ENCODE peak calls at places on chromosome 5, in five cellular contexts. D is suprapubic skin, M is sigmoid colon, F is endothelial cell of umbilical vein, E is spleen. X is an unnamed sample.
A peak's percentile ranks its signal among the peaks of the same experiment; 100 is the strongest.

GRCh38 chr5:80156156-80156555 is 99.7 kb downstream of the SERINC5 start:
- DNase-seq in D (no peak), M (no peak), F (no peak), E (no peak), X (no peak)

GRCh38 chr5:151589878-151590570 is 1.1 kb downstream of the FAT2 start:
- DNase-seq in D (no peak), M (no peak), F (no peak), E (no peak), X (no peak)

GRCh38 chr5:67971223-67971830 is 244.2 kb upstream of the PIK3R1 start:
- DNase-seq in D (no peak), M (peak; percentile 72), F (no peak), E (no peak), X (no peak)

GRCh38 chr5:54285573-54286124 is 24.7 kb downstream of the ARL15 start:
- DNase-seq in D (no peak), M (no peak), F (no peak), E (no peak), X (no peak)

GRCh38 chr5:147461915-147462314 is 48.0 kb downstream of the DPYSL3 start:
- DNase-seq in D (no peak), M (no peak), F (no peak), E (no peak), X (no peak)

GRCh38 chr5:137320056-137321045 is 178.8 kb downstream of the SPOCK1 start:
- DNase-seq in D (no peak), M (no peak), F (peak; percentile 79), E (no peak), X (no peak)

GRCh38 chr5:133421394-133421793 is 190.9 kb downstream of the FSTL4 start:
- DNase-seq in D (no peak), M (no peak), F (peak; percentile 48), E (no peak), X (no peak)

GRCh38 chr5:168364151-168364661 is 72.8 kb downstream of the WWC1 start:
- DNase-seq in D (no peak), M (no peak), F (no peak), E (no peak), X (no peak)

GRCh38 chr5:58466939-58467338 is 7.1 kb upstream of the PLK2 start:
- DNase-seq in D (no peak), M (no peak), F (peak; percentile 9), E (no peak), X (no peak)

GRCh38 chr5:77774981-77775772 is 962 bp downstream of the TBCA start:
- DNase-seq in D (no peak), M (no peak), F (no peak), E (no peak), X (no peak)

GRCh38 chr5:35799751-35800150 is 56.9 kb upstream of the IL7R start:
- DNase-seq in D (no peak), M (no peak), F (no peak), E (no peak), X (no peak)

GRCh38 chr5:156815988-156816599 is 34.0 kb upstream of the PPP1R2B start:
- DNase-seq in D (no peak), M (no peak), F (no peak), E (no peak), X (no peak)

GRCh38 chr5:33470544-33470943 is 29.8 kb downstream of the TARS1 start:
- DNase-seq in D (no peak), M (no peak), F (peak; percentile 28), E (no peak), X (no peak)

GRCh38 chr5:128777052-128777451 is 188.2 kb upstream of the SLC27A6 start:
- DNase-seq in D (no peak), M (no peak), F (peak; percentile 35), E (no peak), X (no peak)

GRCh38 chr5:151150484-151151262 is 6.9 kb downstream of the ANXA6 start:
- DNase-seq in D (no peak), M (peak; percentile 89), F (peak; percentile 38), E (peak; percentile 89), X (peak; percentile 62)

GRCh38 chr5:68189613-68190012 is 25.9 kb upstream of the PIK3R1 start:
- DNase-seq in D (no peak), M (no peak), F (no peak), E (no peak), X (no peak)

GRCh38 chr5:169906745-169907649 is 73.3 kb downstream of the INSYN2B start:
- DNase-seq in D (no peak), M (no peak), F (no peak), E (no peak), X (no peak)

GRCh38 chr5:177035982-177036381 is 13.5 kb downstream of the ZNF346 start:
- DNase-seq in D (no peak), M (no peak), F (no peak), E (no peak), X (no peak)

GRCh38 chr5:90477073-90477472 is 2.4 kb downstream of the POLR3G start:
- DNase-seq in D (no peak), M (no peak), F (peak; percentile 2), E (no peak), X (no peak)

GRCh38 chr5:8825161-8825757 is 720.6 kb downstream of the SEMA5A start:
- DNase-seq in D (no peak), M (no peak), F (no peak), E (no peak), X (no peak)

GRCh38 chr5:127312131-127312530 is 21.5 kb downstream of the MEGF10 start:
- DNase-seq in D (no peak), M (no peak), F (no peak), E (no peak), X (no peak)

GRCh38 chr5:163434410-163434866 is 3.0 kb upstream of the CCNG1 start:
- DNase-seq in D (no peak), M (no peak), F (peak; percentile 80), E (no peak), X (no peak)

GRCh38 chr5:54093081-54093492 is 217.3 kb downstream of the ARL15 start:
- DNase-seq in D (no peak), M (no peak), F (no peak), E (no peak), X (no peak)

GRCh38 chr5:54646285-54647101 is 128.9 kb downstream of the SNX18 start:
- DNase-seq in D (peak; percentile 85), M (peak; percentile 92), F (peak; percentile 73), E (peak; percentile 94), X (peak; percentile 86)

GRCh38 chr5:155008669-155009068 is 4.9 kb upstream of the KIF4B start:
- DNase-seq in D (no peak), M (no peak), F (peak; percentile 57), E (no peak), X (no peak)

GRCh38 chr5:142783601-142784291 is 13.6 kb downstream of the ARHGAP26 start:
- DNase-seq in D (no peak), M (peak; percentile 75), F (no peak), E (no peak), X (no peak)

GRCh38 chr5:168002116-168002515 is 289.3 kb upstream of the WWC1 start:
- DNase-seq in D (no peak), M (no peak), F (no peak), E (no peak), X (no peak)

GRCh38 chr5:180575571-180575970 is 15.7 kb downstream of the SCGB3A1 start:
- DNase-seq in D (no peak), M (no peak), F (no peak), E (no peak), X (no peak)

GRCh38 chr5:160629007-160629402 is 207.3 kb downstream of the PTTG1 start:
- DNase-seq in D (no peak), M (no peak), F (no peak), E (no peak), X (no peak)

GRCh38 chr5:22541037-22541436 is 312.1 kb downstream of the CDH12 start:
- DNase-seq in D (no peak), M (no peak), F (no peak), E (no peak), X (no peak)

GRCh38 chr5:20041326-20041977 is 53.5 kb upstream of the CDH18 start:
- DNase-seq in D (no peak), M (no peak), F (no peak), E (no peak), X (no peak)

GRCh38 chr5:136149891-136150290 is 17.2 kb downstream of the SMAD5 start:
- DNase-seq in D (no peak), M (no peak), F (no peak), E (no peak), X (no peak)

GRCh38 chr5:149063901-149064478 is 1.1 kb upstream of the SH3TC2 start:
- DNase-seq in D (no peak), M (no peak), F (no peak), E (no peak), X (no peak)
- H3K27ac ChIP-seq in D (no peak overlapping the region), M (no peak overlapping the region), F (no peak overlapping the region), E (no peak overlapping the region), X (peak overlapping the region; percentile 57)

DNA sequence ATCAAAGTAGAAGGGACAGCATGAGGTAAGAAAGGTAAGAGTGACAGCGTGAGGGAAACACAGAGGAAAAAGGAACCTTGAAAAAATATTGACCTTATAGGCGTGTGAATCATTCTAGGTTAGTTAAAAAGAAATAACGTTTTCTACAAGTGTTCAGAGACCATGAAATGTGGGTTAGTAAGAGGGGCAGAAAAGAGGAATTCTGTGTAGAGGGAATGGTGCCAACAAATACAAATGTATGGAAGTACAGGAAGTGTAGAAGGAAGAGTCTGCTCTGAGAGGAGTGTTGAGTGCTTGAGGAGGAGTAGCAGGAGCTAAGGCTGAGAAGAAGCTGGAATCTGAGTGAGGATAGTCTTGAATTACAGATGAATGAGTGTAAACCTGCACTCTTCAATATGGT is 418.6 kb upstream of the RIOK2 start:
- DNase-seq in D (no peak), M (no peak), F (peak; percentile 72), E (no peak), X (no peak)
- TF ChIP-seq POLR2A in D (no peak), M (no peak), F (no peak), E (no peak), X (no peak)

DNA sequence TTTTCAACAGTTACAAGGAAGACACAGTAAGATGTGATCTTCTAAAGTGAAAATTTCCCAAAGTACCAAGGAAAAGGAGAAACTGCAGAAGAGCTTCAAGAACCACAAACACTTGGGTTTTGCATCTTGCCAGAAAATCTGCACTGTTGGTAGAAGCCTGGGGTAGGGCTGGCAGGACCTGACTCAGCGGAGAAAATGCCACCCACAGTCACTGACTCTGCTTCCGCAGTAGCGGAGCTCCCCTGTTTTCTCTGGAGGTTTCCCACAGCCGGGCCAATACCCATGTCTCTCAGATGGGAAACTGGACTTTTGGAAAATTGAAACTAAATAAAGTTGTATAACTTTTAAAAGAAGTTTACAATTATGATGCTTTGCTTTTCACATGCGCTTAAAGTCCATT is 104.2 kb downstream of the MEF2C start:
- DNase-seq in D (no peak), M (no peak), F (no peak), E (no peak), X (no peak)
- TF ChIP-seq POLR2AphosphoS5 in D (no peak), M (no peak), F (no peak), E (no peak), X (no peak)

GRCh38 chr5:56763711-56764466 is 51.5 kb upstream of the MAP3K1 start:
- DNase-seq in D (no peak), M (no peak), F (no peak), E (peak; percentile 89), X (no peak)
- H3K27ac ChIP-seq in D (no peak overlapping the region), M (no peak overlapping the region), F (no peak overlapping the region), E (peak overlapping the region; percentile 3), X (no peak overlapping the region)